ENCODE peak calls at places on chromosomes 16 and 17, in six cellular contexts. One of them, this sample, is unnamed.

GRCh38 chr17:36182176-36183000 is 6.0 kb upstream of the TBC1D3B start:
- DNase-seq in cardiac muscle cell: peak
- DNase-seq in effector memory CD4-positive, alpha-beta T cell: no peak
- DNase-seq in MM.1S: peak
- DNase-seq in ovary: no peak
- DNase-seq in adrenal gland: no peak
- DNase-seq in this sample: no peak

GRCh38 chr16:24497405-24497804 is 42.0 kb upstream of the RBBP6 start:
- DNase-seq in cardiac muscle cell: peak
- DNase-seq in effector memory CD4-positive, alpha-beta T cell: no peak
- DNase-seq in MM.1S: no peak
- DNase-seq in ovary: no peak
- DNase-seq in adrenal gland: no peak
- DNase-seq in this sample: no peak

GRCh38 chr16:1272453-1273198 is 16.8 kb downstream of the TPSD1 start:
- DNase-seq in cardiac muscle cell: no peak
- DNase-seq in effector memory CD4-positive, alpha-beta T cell: no peak
- DNase-seq in MM.1S: no peak
- DNase-seq in ovary: no peak
- DNase-seq in adrenal gland: no peak
- DNase-seq in this sample: no peak

GRCh38 chr17:17729620-17730249 is 48.5 kb downstream of the RAI1 start:
- DNase-seq in cardiac muscle cell: peak
- DNase-seq in effector memory CD4-positive, alpha-beta T cell: peak
- DNase-seq in MM.1S: peak
- DNase-seq in ovary: no peak
- DNase-seq in adrenal gland: no peak
- DNase-seq in this sample: peak

GRCh38 chr17:75827291-75828050 is 16.7 kb downstream of the UNC13D start:
- DNase-seq in cardiac muscle cell: peak
- DNase-seq in effector memory CD4-positive, alpha-beta T cell: peak
- DNase-seq in MM.1S: peak
- DNase-seq in ovary: peak
- DNase-seq in adrenal gland: peak
- DNase-seq in this sample: peak

GRCh38 chr16:52521570-52521969 is 25.4 kb downstream of the TOX3 start:
- DNase-seq in cardiac muscle cell: no peak
- DNase-seq in effector memory CD4-positive, alpha-beta T cell: no peak
- DNase-seq in MM.1S: no peak
- DNase-seq in ovary: no peak
- DNase-seq in adrenal gland: no peak
- DNase-seq in this sample: no peak

GRCh38 chr17:42660692-42661345 is 1.7 kb downstream of the TUBG2 start:
- DNase-seq in cardiac muscle cell: no peak
- DNase-seq in effector memory CD4-positive, alpha-beta T cell: no peak
- DNase-seq in MM.1S: no peak
- DNase-seq in ovary: no peak
- DNase-seq in adrenal gland: no peak
- DNase-seq in this sample: no peak

GRCh38 chr17:5986644-5987043 is 83.5 kb upstream of the WSCD1 start:
- DNase-seq in cardiac muscle cell: no peak
- DNase-seq in effector memory CD4-positive, alpha-beta T cell: no peak
- DNase-seq in MM.1S: peak
- DNase-seq in ovary: no peak
- DNase-seq in adrenal gland: no peak
- DNase-seq in this sample: no peak

GRCh38 chr17:47184671-47185070 is 4.4 kb downstream of the CDC27 start:
- DNase-seq in cardiac muscle cell: peak
- DNase-seq in effector memory CD4-positive, alpha-beta T cell: no peak
- DNase-seq in MM.1S: no peak
- DNase-seq in ovary: no peak
- DNase-seq in adrenal gland: no peak
- DNase-seq in this sample: no peak

GRCh38 chr17:40323731-40324650 is 15.0 kb downstream of the RARA start:
- DNase-seq in cardiac muscle cell: no peak
- DNase-seq in effector memory CD4-positive, alpha-beta T cell: peak
- DNase-seq in MM.1S: peak
- DNase-seq in ovary: peak
- DNase-seq in adrenal gland: peak
- DNase-seq in this sample: no peak

GRCh38 chr17:13688716-13689115 is 87.0 kb upstream of the HS3ST3A1 start:
- DNase-seq in cardiac muscle cell: no peak
- DNase-seq in effector memory CD4-positive, alpha-beta T cell: no peak
- DNase-seq in MM.1S: no peak
- DNase-seq in ovary: no peak
- DNase-seq in adrenal gland: no peak
- DNase-seq in this sample: no peak

DNA sequence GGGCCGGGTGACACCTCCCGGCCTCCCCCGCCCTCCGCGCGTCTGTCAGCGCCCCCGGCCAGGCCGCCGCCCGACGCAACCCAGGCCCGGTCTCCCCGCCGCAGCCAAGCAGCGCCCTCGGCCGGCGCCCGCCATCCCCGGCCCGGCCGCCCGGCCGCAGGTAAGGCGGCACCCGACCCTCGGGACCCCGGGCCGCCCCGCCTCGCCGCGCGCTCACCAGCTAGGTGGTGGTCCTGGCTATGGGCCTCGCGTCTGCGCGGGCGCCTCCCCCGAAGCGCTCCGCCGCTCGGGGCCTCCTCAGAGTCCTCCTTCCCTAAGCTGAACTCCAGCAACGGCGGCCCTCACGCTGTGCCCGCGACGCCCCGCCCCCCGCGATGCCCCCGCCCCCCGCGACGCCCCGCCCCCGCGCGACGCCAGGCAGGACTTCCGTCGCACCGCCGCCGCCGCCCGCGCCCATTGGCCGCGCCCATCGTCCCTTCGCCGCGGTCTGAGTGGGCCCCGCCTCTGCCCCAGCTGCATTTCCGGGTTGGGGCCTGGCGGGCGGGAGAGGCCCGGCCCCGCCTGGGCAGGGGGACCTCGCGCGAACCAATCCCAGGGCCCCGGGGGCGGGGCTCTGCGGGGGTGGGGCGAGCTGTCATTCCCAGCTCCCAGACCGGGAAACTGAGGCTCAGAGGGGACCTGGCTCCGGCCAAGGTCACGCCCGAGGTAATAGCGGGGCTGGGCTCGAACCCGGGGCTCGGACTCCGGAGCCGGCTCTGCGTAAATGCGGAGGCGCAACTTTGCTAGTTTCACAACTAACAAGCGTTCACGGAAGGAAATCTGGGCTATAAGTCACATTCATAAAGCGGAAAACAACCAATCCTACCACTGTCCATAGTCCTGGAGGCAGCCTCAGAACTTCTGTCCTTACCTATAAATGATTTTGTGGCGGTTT is 9.0 kb upstream of the KCTD5 start:
- DNase-seq in cardiac muscle cell: peak
- DNase-seq in effector memory CD4-positive, alpha-beta T cell: peak
- DNase-seq in MM.1S: peak
- DNase-seq in ovary: peak
- DNase-seq in adrenal gland: peak
- DNase-seq in this sample: peak
- H3K27ac ChIP-seq in cardiac muscle cell: peak
- H3K27ac ChIP-seq in effector memory CD4-positive, alpha-beta T cell: peak
- H3K27ac ChIP-seq in MM.1S: peak
- H3K27ac ChIP-seq in ovary: peak
- H3K27ac ChIP-seq in adrenal gland: peak
- H3K27ac ChIP-seq in this sample: peak

DNA sequence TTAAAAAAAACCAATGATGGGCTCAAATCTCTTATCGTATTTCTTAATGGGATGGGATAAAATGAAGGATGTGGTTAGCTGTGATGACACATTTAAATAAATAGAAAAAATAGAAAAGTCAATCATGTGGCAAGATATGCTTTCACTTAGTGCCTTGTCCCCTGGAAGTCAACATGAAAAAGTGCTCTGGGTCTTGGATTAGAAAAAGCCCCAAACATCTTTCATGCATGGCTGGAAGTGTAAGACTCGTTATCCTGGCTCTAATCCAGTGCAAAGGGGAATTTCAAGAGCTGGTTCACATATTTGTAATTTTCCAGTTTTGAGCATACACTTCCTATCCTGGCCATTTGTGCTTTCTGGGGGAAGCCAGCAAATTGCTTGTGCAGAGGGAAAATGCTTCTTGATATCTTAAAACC is 160.9 kb downstream of the MAP2K6 start:
- DNase-seq in cardiac muscle cell: no peak
- DNase-seq in effector memory CD4-positive, alpha-beta T cell: no peak
- DNase-seq in MM.1S: no peak
- DNase-seq in ovary: no peak
- DNase-seq in adrenal gland: peak
- DNase-seq in this sample: no peak
- H3K27ac ChIP-seq in cardiac muscle cell: no peak
- H3K27ac ChIP-seq in effector memory CD4-positive, alpha-beta T cell: no peak
- H3K27ac ChIP-seq in MM.1S: no peak
- H3K27ac ChIP-seq in ovary: peak
- H3K27ac ChIP-seq in adrenal gland: peak
- H3K27ac ChIP-seq in this sample: no peak

DNA sequence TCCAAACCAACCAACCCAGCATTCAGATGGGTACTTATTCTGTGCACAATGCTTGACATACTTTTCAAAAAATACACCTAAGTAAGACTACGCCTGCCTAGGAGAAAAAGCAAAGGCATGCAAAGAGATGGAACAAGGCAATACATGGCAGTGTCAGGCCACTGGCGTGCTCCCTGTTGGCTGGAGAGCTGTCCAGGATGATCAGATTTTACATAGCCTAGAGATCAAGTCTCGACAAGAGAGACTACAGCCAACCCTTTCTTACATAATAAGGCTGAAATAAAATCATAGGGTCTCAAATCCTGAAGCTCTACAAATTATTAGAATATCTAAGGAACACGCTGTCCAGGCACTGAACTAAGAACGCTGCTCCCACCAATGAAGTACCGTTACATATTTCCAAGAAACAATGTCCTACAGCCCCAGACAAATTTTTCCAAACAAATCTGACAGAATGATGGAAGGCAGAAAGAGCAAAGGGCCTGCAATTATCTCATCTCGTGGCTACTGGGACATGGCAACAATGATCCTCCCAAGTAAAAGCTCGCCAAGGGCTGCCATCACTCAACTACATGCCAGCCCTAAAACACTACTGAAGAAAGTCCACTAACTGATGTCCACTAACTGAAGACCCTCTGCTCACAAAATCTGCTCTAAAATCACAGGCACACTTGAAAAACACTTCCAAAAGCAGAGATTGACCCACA is 5.1 kb downstream of the RPS15A start:
- DNase-seq in cardiac muscle cell: no peak
- DNase-seq in effector memory CD4-positive, alpha-beta T cell: no peak
- DNase-seq in MM.1S: no peak
- DNase-seq in ovary: no peak
- DNase-seq in adrenal gland: no peak
- DNase-seq in this sample: no peak
- H3K27ac ChIP-seq in cardiac muscle cell: peak
- H3K27ac ChIP-seq in effector memory CD4-positive, alpha-beta T cell: no peak
- H3K27ac ChIP-seq in MM.1S: no peak
- H3K27ac ChIP-seq in ovary: no peak
- H3K27ac ChIP-seq in adrenal gland: peak
- H3K27ac ChIP-seq in this sample: no peak

GRCh38 chr16:84726670-84727467 is 27.1 kb downstream of the USP10 start:
- DNase-seq in cardiac muscle cell: no peak
- DNase-seq in effector memory CD4-positive, alpha-beta T cell: no peak
- DNase-seq in MM.1S: no peak
- DNase-seq in ovary: no peak
- DNase-seq in adrenal gland: peak
- DNase-seq in this sample: no peak
- H3K27ac ChIP-seq in cardiac muscle cell: no peak
- H3K27ac ChIP-seq in effector memory CD4-positive, alpha-beta T cell: no peak
- H3K27ac ChIP-seq in MM.1S: no peak
- H3K27ac ChIP-seq in ovary: no peak
- H3K27ac ChIP-seq in adrenal gland: peak
- H3K27ac ChIP-seq in this sample: peak

DNA sequence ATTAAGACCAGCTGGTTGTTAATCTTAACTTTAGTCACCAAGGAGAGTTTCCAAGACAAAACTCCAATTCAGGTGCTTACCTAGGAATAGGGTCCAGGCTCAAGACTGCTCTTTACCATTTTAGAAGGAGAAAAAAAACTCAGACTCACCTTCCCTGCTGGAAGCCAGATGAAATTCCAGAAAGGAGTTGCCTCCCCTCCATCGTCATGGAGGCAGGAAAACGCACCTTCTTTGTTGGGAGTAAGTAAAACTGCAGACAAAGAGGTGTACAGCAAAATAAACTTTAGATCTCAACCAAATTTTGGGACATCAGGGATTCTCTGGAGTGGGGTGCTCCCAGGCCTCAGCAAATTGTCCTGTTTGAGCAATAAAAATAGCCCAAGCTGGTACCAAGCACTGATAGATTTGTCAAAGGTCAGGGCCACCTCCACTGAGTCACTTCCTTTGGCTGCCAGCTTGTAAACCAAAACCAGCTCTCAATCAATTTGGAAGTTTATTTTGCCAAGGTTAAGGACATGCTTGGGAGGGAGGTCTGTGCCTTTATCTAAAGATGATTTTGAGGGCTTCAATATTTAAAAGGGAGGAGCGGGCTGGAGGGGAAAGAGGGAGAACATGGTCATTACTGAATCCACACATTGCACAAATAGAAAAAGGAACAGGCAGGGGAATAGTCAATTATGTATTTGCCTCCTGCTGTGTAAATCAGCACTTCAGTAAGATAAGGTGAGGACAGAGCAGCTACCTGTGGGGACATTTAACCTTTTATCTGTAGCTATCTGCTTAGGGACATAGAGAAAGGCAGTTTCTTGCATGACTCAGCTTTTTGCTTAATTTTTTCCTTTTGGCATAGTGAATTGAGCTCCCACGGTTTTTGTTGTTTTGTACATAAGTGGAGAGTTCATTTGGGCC is 1.5 kb upstream of the ALDH3A2 start:
- DNase-seq in cardiac muscle cell: no peak
- DNase-seq in effector memory CD4-positive, alpha-beta T cell: no peak
- DNase-seq in MM.1S: no peak
- DNase-seq in ovary: peak
- DNase-seq in adrenal gland: peak
- DNase-seq in this sample: no peak
- H3K27ac ChIP-seq in cardiac muscle cell: peak
- H3K27ac ChIP-seq in effector memory CD4-positive, alpha-beta T cell: no peak
- H3K27ac ChIP-seq in MM.1S: peak
- H3K27ac ChIP-seq in ovary: peak
- H3K27ac ChIP-seq in adrenal gland: peak
- H3K27ac ChIP-seq in this sample: peak

GRCh38 chr16:88428156-88428555 is 24.9 kb upstream of the ZFPM1 start:
- DNase-seq in cardiac muscle cell: no peak
- DNase-seq in effector memory CD4-positive, alpha-beta T cell: no peak
- DNase-seq in MM.1S: no peak
- DNase-seq in ovary: no peak
- DNase-seq in adrenal gland: no peak
- DNase-seq in this sample: no peak
- H3K27ac ChIP-seq in cardiac muscle cell: no peak
- H3K27ac ChIP-seq in effector memory CD4-positive, alpha-beta T cell: no peak
- H3K27ac ChIP-seq in MM.1S: no peak
- H3K27ac ChIP-seq in ovary: no peak
- H3K27ac ChIP-seq in adrenal gland: no peak
- H3K27ac ChIP-seq in this sample: no peak

DNA sequence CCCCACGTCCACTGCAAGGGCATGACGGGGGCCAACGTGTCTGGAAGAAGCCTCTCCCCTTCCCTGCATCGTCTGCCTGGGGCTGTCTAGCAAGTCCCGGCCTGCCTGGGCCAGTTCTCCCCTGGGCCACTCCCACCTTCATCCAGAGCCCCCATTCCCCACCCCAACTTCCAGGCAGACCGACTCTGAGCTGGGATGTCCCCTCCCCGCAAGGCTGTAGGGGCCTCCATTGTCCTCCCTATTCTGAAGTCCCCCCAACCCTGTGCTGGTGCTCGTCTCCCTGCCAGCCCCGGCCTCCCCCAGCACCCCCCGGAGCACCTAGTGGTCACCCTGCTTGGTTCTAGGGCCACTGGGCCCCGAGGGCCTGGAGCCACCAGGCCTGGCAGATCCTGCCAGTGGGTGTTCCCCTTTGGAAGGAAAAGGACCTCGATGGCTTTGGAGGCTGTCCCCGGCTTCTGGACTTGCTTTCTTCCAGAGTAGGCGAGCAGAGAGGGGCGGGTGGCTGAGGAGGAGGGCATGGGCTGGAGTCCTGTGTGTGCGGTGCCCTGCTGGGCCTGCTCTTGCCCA is 4.8 kb downstream of the GLIS2 start:
- DNase-seq in cardiac muscle cell: no peak
- DNase-seq in effector memory CD4-positive, alpha-beta T cell: no peak
- DNase-seq in MM.1S: no peak
- DNase-seq in ovary: no peak
- DNase-seq in adrenal gland: peak
- DNase-seq in this sample: no peak
- H3K27ac ChIP-seq in cardiac muscle cell: no peak
- H3K27ac ChIP-seq in effector memory CD4-positive, alpha-beta T cell: no peak
- H3K27ac ChIP-seq in MM.1S: no peak
- H3K27ac ChIP-seq in ovary: peak
- H3K27ac ChIP-seq in adrenal gland: peak
- H3K27ac ChIP-seq in this sample: no peak

This sample was measured in substantia nigra.